ENCODE peak calls at places on chromosome 16, in eight cellular contexts. W is lower leg skin; M is RPMI7951; O is CD8-positive, alpha-beta T cell; H is NCI-H748 treated with DMSO at 0.1 percent for 48 hours; V is brain microvascular endothelial cell; R is anterior cingulate cortex; C is choroid plexus epithelial cell. I is an unnamed sample.

GRCh38 chr16:14562691-14563491 is 67.2 kb downstream of the PARN start:
- DNase-seq in W (no peak), R (no peak), O (no peak), M (peak; percentile 4), V (peak; percentile 11), H (peak; percentile 64), C (no peak), I (peak; percentile 74)

GRCh38 chr16:12688972-12689850 is 114.5 kb downstream of the CPPED1 start:
- DNase-seq in M (no peak), C (no peak), W (no peak), R (no peak), H (no peak), O (peak; percentile 27), V (no peak), I (no peak)

GRCh38 chr16:30119428-30119827 is 3.6 kb downstream of the MAPK3 start:
- DNase-seq in C (no peak), H (no peak), O (no peak), R (peak; percentile 24), V (no peak), W (no peak), M (no peak), I (no peak)

GRCh38 chr16:58462997-58463891 is 36.7 kb upstream of the NDRG4 start:
- DNase-seq in W (no peak), H (no peak), C (no peak), O (no peak), V (no peak), R (no peak), M (no peak), I (peak; percentile 38)

GRCh38 chr16:3838600-3839401 is 41.7 kb downstream of the CREBBP start:
- DNase-seq in O (no peak), W (no peak), M (no peak), R (no peak), C (peak; percentile 51), V (no peak), H (no peak), I (no peak)

GRCh38 chr16:19136549-19137196 is 22.9 kb downstream of the ITPRIPL2 start:
- DNase-seq in C (peak; percentile 56), W (peak; percentile 85), M (no peak), O (no peak), H (no peak), R (no peak), V (no peak), I (no peak)

GRCh38 chr16:85428899-85429775 is 184.0 kb upstream of the GSE1 start:
- DNase-seq in O (no peak), C (no peak), V (no peak), R (no peak), W (peak; percentile 77), H (no peak), M (no peak), I (no peak)

GRCh38 chr16:89026121-89026612 is 49.2 kb upstream of the CBFA2T3 start:
- DNase-seq in C (peak; percentile 5), H (no peak), V (no peak), W (no peak), M (peak; percentile 18), R (no peak), O (peak; percentile 60), I (no peak)

GRCh38 chr16:57720142-57720575 is 15.4 kb upstream of the KATNB1 start:
- DNase-seq in R (no peak), V (peak; percentile 60), M (peak; percentile 50), W (no peak), C (peak; percentile 77), O (peak; percentile 41), H (no peak), I (no peak)

GRCh38 chr16:24497405-24497804 is 42.0 kb upstream of the RBBP6 start:
- DNase-seq in M (peak; percentile 45), W (no peak), O (no peak), R (no peak), H (no peak), V (no peak), C (peak; percentile 50), I (no peak)

GRCh38 chr16:9429946-9430345 is 338.5 kb downstream of the HAPSTR1 start:
- DNase-seq in V (no peak), W (no peak), C (no peak), R (no peak), M (no peak), H (no peak), O (no peak), I (no peak)

GRCh38 chr16:56617212-56618085 is 8.1 kb upstream of the MT1E start:
- DNase-seq in O (peak; percentile 54), W (peak; percentile 94), V (peak; percentile 52), M (peak; percentile 84), R (no peak), C (peak; percentile 83), H (no peak), I (no peak)

I was measured in NCI-H526.